ENCODE peak calls at places on chromosomes 13 and 19, in ten cellular contexts. U is neural progenitor cell, F is heart left ventricle, Z is mucosa of descending colon, L is SK-N-SH, P is HCT116, M is fibroblast of lung, T is A549, Y is stomach, B is spleen. R is an unnamed sample. For H3K4me1, the result is how much of the 10 kb centered on the place peaks cover.

GRCh38 chr13:43284162-43284561 is 260.8 kb downstream of the DNAJC15 start:
- DNase-seq in U (no peak), F (no peak), Z (no peak), L (no peak), P (no peak), M (peak), T (no peak), Y (no peak), B (no peak), R (no peak)

GRCh38 chr13:30045916-30046704 is 195.7 kb upstream of the UBL3 start:
- DNase-seq in U (no peak), F (no peak), Z (no peak), L (no peak), P (no peak), M (peak), T (no peak), Y (no peak), B (no peak), R (no peak)

GRCh38 chr19:13267131-13267530 is 116.9 kb downstream of the IER2 start:
- DNase-seq in U (no peak), F (no peak), Z (no peak), L (no peak), P (no peak), M (no peak), T (no peak), Y (no peak), B (no peak), R (no peak)

GRCh38 chr13:73708393-73708985 is 425.7 kb downstream of the KLF12 start:
- DNase-seq in U (peak), F (no peak), Z (no peak), L (peak), P (peak), M (peak), T (peak), Y (peak), B (no peak), R (no peak)

GRCh38 chr19:11578342-11579142 is 1.1 kb upstream of the ACP5 start:
- DNase-seq in U (peak), F (peak), Z (peak), L (peak), P (no peak), M (no peak), T (no peak), Y (peak), B (peak), R (peak)

GRCh38 chr19:29964171-29964570 is 22.1 kb downstream of the URI1 start:
- DNase-seq in U (no peak), F (no peak), Z (no peak), L (no peak), P (no peak), M (no peak), T (no peak), Y (no peak), B (no peak), R (no peak)

GRCh38 chr13:74052402-74052928 is 81.7 kb downstream of the KLF12 start:
- DNase-seq in U (no peak), F (no peak), Z (no peak), L (no peak), P (no peak), M (no peak), T (no peak), Y (peak), B (no peak), R (no peak)

GRCh38 chr19:4589579-4590410 is 30.3 kb upstream of the SEMA6B start:
- DNase-seq in U (peak), F (peak), Z (no peak), L (peak), P (no peak), M (no peak), T (no peak), Y (no peak), B (no peak), R (no peak)

GRCh38 chr19:13844130-13844631 is 32.8 kb upstream of the NANOS3 start:
- DNase-seq in U (no peak), F (no peak), Z (peak), L (no peak), P (no peak), M (no peak), T (no peak), Y (no peak), B (peak), R (peak)

GRCh38 chr19:55451163-55451521 is 8.0 kb upstream of the SHISA7 start:
- DNase-seq in U (peak), F (no peak), Z (no peak), L (no peak), P (no peak), M (no peak), T (no peak), Y (no peak), B (no peak), R (no peak)

GRCh38 chr19:41740415-41741243 is 14.7 kb upstream of the CEACAM6 start:
- DNase-seq in U (no peak), F (no peak), Z (no peak), L (no peak), P (no peak), M (no peak), T (no peak), Y (no peak), B (no peak), R (no peak)

GRCh38 chr13:113491418-113491883 is 940 bp upstream of the DCUN1D2 start:
- DNase-seq in U (peak), F (peak), Z (peak), L (peak), P (no peak), M (peak), T (peak), Y (peak), B (peak), R (no peak)

GRCh38 chr19:32861596-32861995 is 8.0 kb downstream of the SLC7A9 start:
- DNase-seq in U (no peak), F (no peak), Z (no peak), L (no peak), P (no peak), M (no peak), T (no peak), Y (no peak), B (peak), R (no peak)

GRCh38 chr19:589693-590395 is at the start of gene HCN2:
- DNase-seq in U (no peak), F (no peak), Z (no peak), L (peak), P (no peak), M (no peak), T (no peak), Y (no peak), B (no peak), R (no peak)

GRCh38 chr13:114089341-114089740 is 43.1 kb downstream of the RASA3 start:
- DNase-seq in U (no peak), F (no peak), Z (peak), L (no peak), P (no peak), M (no peak), T (no peak), Y (no peak), B (no peak), R (peak)

GRCh38 chr19:8096071-8096470 is 43.5 kb downstream of the CCL25 start:
- DNase-seq in U (no peak), F (no peak), Z (no peak), L (no peak), P (no peak), M (no peak), T (no peak), Y (no peak), B (no peak), R (no peak)

GRCh38 chr13:93534181-93534700 is 307.6 kb downstream of the GPC6 start:
- DNase-seq in U (no peak), F (no peak), Z (no peak), L (no peak), P (no peak), M (peak), T (no peak), Y (no peak), B (no peak), R (no peak)

GRCh38 chr13:59012731-59013130 is 1151.0 kb downstream of the DIAPH3 start:
- DNase-seq in U (no peak), F (no peak), Z (no peak), L (no peak), P (no peak), M (no peak), T (no peak), Y (no peak), B (no peak), R (no peak)

GRCh38 chr19:8569066-8569761 is 8.0 kb downstream of the MYO1F start:
- DNase-seq in U (no peak), F (peak), Z (peak), L (no peak), P (peak), M (peak), T (peak), Y (peak), B (peak), R (no peak)

GRCh38 chr13:58597552-58597951 is 966.0 kb downstream of the PCDH17 start:
- DNase-seq in U (no peak), F (no peak), Z (no peak), L (no peak), P (no peak), M (no peak), T (no peak), Y (no peak), B (no peak), R (no peak)

GRCh38 chr19:19098703-19099632 is 35.2 kb downstream of the SLC25A42 start:
- DNase-seq in U (no peak), F (no peak), Z (no peak), L (no peak), P (no peak), M (no peak), T (no peak), Y (no peak), B (no peak), R (no peak)

GRCh38 chr19:28633223-28634030 is 579.5 kb downstream of the UQCRFS1 start:
- DNase-seq in U (peak), F (no peak), Z (no peak), L (peak), P (no peak), M (peak), T (no peak), Y (no peak), B (no peak), R (no peak)

GRCh38 chr13:98401936-98402335 is 175.0 kb downstream of the STK24 start:
- DNase-seq in U (no peak), F (no peak), Z (no peak), L (no peak), P (no peak), M (no peak), T (no peak), Y (peak), B (no peak), R (no peak)

GRCh38 chr19:34332027-34332786 is 32.8 kb upstream of the GPI start:
- DNase-seq in U (no peak), F (no peak), Z (no peak), L (no peak), P (no peak), M (no peak), T (no peak), Y (no peak), B (no peak), R (no peak)

GRCh38 chr19:17244618-17245534 is 843 bp downstream of the NR2F6 start:
- DNase-seq in U (peak), F (no peak), Z (peak), L (peak), P (no peak), M (no peak), T (no peak), Y (peak), B (peak), R (peak)

GRCh38 chr19:10695401-10696398 is 5.5 kb upstream of the QTRT1 start:
- DNase-seq in U (peak), F (peak), Z (peak), L (peak), P (peak), M (peak), T (peak), Y (peak), B (peak), R (peak)

GRCh38 chr13:50400035-50400726 is 384.9 kb downstream of the KCNRG start:
- DNase-seq in U (no peak), F (peak), Z (no peak), L (no peak), P (no peak), M (peak), T (no peak), Y (no peak), B (no peak), R (no peak)

GRCh38 chr13:59562924-59563323 is 600.8 kb downstream of the DIAPH3 start:
- DNase-seq in U (no peak), F (no peak), Z (no peak), L (no peak), P (no peak), M (no peak), T (no peak), Y (no peak), B (no peak), R (no peak)

GRCh38 chr13:80201686-80202085 is 139.2 kb downstream of the SPRY2 start:
- DNase-seq in U (no peak), F (no peak), Z (no peak), L (no peak), P (no peak), M (no peak), T (no peak), Y (no peak), B (no peak), R (no peak)

GRCh38 chr13:77492982-77493381 is 42.5 kb upstream of the SCEL start:
- DNase-seq in U (no peak), F (no peak), Z (no peak), L (peak), P (peak), M (peak), T (no peak), Y (no peak), B (no peak), R (no peak)

GRCh38 chr19:14146789-14147216 is 10.4 kb upstream of the ASF1B start:
- DNase-seq in U (no peak), F (no peak), Z (no peak), L (no peak), P (no peak), M (peak), T (no peak), Y (no peak), B (no peak), R (no peak)

GRCh38 chr13:98315902-98316301 is 138.8 kb upstream of the RNF113B start:
- DNase-seq in U (no peak), F (no peak), Z (no peak), L (no peak), P (no peak), M (no peak), T (no peak), Y (no peak), B (no peak), R (no peak)

GRCh38 chr13:67509039-67509438 is 278.9 kb upstream of the PCDH9 start:
- DNase-seq in U (no peak), F (no peak), Z (no peak), L (no peak), P (no peak), M (peak), T (no peak), Y (no peak), B (no peak), R (no peak)

GRCh38 chr19:52923782-52924593 is 760 bp upstream of the ZNF888 start:
- DNase-seq in U (no peak), F (peak), Z (peak), L (no peak), P (no peak), M (peak), T (no peak), Y (peak), B (peak), R (peak)

GRCh38 chr19:12871681-12872080 is 9.6 kb downstream of the DNASE2 start:
- DNase-seq in U (no peak), F (no peak), Z (no peak), L (no peak), P (no peak), M (no peak), T (no peak), Y (no peak), B (no peak), R (no peak)

GRCh38 chr13:21675095-21676007 is 4.5 kb downstream of the FGF9 start:
- DNase-seq in U (peak), F (peak), Z (peak), L (peak), P (no peak), M (no peak), T (no peak), Y (peak), B (peak), R (peak)

GRCh38 chr13:30463820-30464495 is 1.8 kb downstream of the HMGB1 start:
- DNase-seq in U (no peak), F (peak), Z (no peak), L (no peak), P (no peak), M (peak), T (no peak), Y (peak), B (peak), R (peak)

GRCh38 chr19:41111296-41111695 is 2.9 kb upstream of the CYP2F1 start:
- DNase-seq in U (no peak), F (no peak), Z (no peak), L (no peak), P (no peak), M (no peak), T (no peak), Y (no peak), B (no peak), R (no peak)

DNA sequence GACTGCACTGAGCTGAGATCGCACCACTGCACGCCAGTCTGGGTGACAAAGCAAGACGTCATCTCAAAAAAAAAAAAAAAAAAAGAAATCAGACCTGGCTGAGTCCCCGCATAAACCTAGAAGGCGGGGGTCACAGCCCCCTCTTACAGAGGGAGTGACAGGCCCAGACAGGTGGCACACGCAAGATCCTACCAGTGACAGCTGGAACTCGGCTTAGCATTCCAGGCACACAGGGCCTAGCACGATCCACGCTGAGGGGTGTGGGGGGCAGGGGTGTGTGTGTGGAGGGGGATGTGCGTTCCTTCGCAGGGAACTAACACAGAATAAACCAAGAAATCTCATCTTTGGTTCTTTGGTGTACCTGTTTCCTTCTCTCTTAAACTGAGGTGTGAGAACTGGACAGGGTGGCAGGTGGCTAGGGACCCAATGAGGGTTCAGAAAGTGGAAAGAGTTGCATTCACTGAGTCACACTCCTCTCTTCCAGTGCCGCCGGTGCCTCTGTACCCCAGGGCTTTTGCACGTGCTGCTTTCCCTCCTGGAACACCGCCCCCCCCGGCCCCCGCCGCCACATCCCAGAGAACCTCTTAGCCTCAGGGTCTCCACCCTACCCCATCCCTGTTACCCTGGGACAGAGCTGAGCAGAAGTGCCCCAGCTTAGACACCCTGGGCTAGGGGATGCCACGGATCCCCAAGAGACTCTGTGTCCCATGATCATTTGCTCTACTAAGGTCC is 5.0 kb downstream of the SGTA start:
- DNase-seq in U (no peak), F (no peak), Z (no peak), L (no peak), P (no peak), M (no peak), T (no peak), Y (no peak), B (no peak), R (no peak)
- H3K4me1 ChIP-seq in U (under half), F (half or more), Z (under half), L (under half), P (under half), M (under half), T (under half), Y (half or more), B (under half), R (under half)

GRCh38 chr13:27474751-27475268 is 24.4 kb upstream of the MTIF3 start:
- DNase-seq in U (no peak), F (no peak), Z (no peak), L (no peak), P (no peak), M (no peak), T (no peak), Y (no peak), B (no peak), R (no peak)
- H3K4me3 ChIP-seq in U (no peak), F (no peak), Z (no peak), L (no peak), P (no peak), M (no peak), T (no peak), Y (no peak), B (no peak), R (no peak)

GRCh38 chr13:84844473-84844872 is 954.7 kb downstream of the SLITRK6 start:
- DNase-seq in U (peak), F (no peak), Z (no peak), L (peak), P (peak), M (peak), T (peak), Y (no peak), B (no peak), R (no peak)
- TF ChIP-seq CTCF in U (peak), F (no peak), Z (no peak), L (peak), P (peak), M (no peak), T (peak), Y (no peak), B (no peak), R (no peak)

DNA sequence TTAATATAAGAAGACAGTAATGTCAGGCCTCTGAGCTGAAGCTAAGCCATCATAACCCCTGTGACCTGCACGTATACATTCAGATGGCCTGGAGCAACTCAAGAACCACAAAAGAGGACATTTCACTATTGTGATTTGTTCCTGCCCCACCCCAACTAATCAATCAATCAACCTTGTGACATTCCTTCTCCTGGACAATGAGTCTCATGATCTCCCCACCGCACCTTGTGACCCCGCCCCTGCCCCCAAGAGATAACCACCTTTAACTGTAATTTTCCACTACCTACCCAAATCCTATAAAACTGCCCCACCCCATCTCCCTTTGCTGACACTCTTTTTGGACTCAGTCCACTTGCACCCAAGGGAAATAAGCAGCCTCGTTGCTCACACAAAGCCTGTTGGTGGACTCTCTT is 14.1 kb downstream of the CD70 start:
- DNase-seq in U (no peak), F (no peak), Z (no peak), L (no peak), P (no peak), M (no peak), T (no peak), Y (no peak), B (no peak), R (no peak)
- H3K4me1 ChIP-seq in U (under half), F (under half), Z (under half), L (under half), P (under half), M (under half), T (under half), Y (under half), B (under half), R (under half)

GRCh38 chr19:51339687-51340656 is 2.0 kb downstream of the VSIG10L start:
- DNase-seq in U (peak), F (peak), Z (peak), L (peak), P (peak), M (peak), T (peak), Y (peak), B (peak), R (peak)

GRCh38 chr19:51339313-51339686 is 2.6 kb downstream of the VSIG10L start:
- DNase-seq in U (peak), F (no peak), Z (no peak), L (no peak), P (no peak), M (no peak), T (peak), Y (no peak), B (no peak), R (no peak)

GRCh38 chr19:51338563-51339312 is 3.2 kb downstream of the VSIG10L start:
- DNase-seq in U (peak), F (peak), Z (peak), L (peak), P (peak), M (peak), T (peak), Y (peak), B (peak), R (peak)

GRCh38 chr19:51337141-51337860 is 4.6 kb downstream of the VSIG10L start:
- DNase-seq in U (no peak), F (no peak), Z (no peak), L (no peak), P (no peak), M (no peak), T (no peak), Y (no peak), B (no peak), R (peak)

GRCh38 chr19:51337861-51338562 is 3.9 kb downstream of the VSIG10L start:
- DNase-seq in U (no peak), F (no peak), Z (no peak), L (no peak), P (no peak), M (no peak), T (no peak), Y (no peak), B (no peak), R (no peak)
- H3K4me3 ChIP-seq in U (peak), F (no peak), Z (no peak), L (peak), P (peak), M (no peak), T (peak), Y (no peak), B (no peak), R (no peak)

DNA sequence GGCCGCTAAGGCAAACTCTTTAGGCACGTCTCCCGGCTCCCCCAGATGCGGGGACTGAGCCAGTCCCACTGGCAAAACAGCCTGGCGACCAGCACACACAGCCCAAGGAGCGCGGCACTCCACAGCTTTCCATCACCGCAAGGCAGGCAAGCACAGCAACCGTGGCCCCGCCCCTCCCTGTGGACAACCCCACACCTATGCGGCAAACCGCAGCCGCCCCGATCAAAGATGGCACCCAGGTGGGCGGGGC is 1.9 kb downstream of the PEG3 start:
- DNase-seq in U (no peak), F (no peak), Z (no peak), L (no peak), P (no peak), M (no peak), T (no peak), Y (no peak), B (no peak), R (no peak)
- TF ChIP-seq CTCF in U (no peak), F (no peak), Z (no peak), L (no peak), P (no peak), M (no peak), T (no peak), Y (no peak), B (no peak), R (no peak)